ENCODE peak calls at places on chromosomes 3 and 15, in six cellular contexts. P is H1, Z is hepatocyte, W is neural progenitor cell, L is PC-3, N is endothelial cell of umbilical vein. G is an unnamed sample.

GRCh38 chr15:73972984-73973682 is 19.0 kb downstream of the STOML1 start:
- DNase-seq in P (peak), N (peak), Z (peak), W (peak), L (peak), G (peak)

GRCh38 chr3:58163234-58163633 is 47.5 kb downstream of the DNASE1L3 start:
- DNase-seq in W (no peak), L (no peak), N (peak), Z (no peak), P (no peak), G (peak)

GRCh38 chr3:71940523-71940922 is 155.6 kb upstream of the PROK2 start:
- DNase-seq in L (no peak), W (no peak), N (no peak), Z (no peak), P (no peak), G (no peak)

GRCh38 chr15:80367661-80368060 is 36.5 kb upstream of the ARNT2 start:
- DNase-seq in P (no peak), N (no peak), W (no peak), L (no peak), Z (no peak), G (no peak)

GRCh38 chr3:46986782-46987484 is 7.5 kb downstream of the NBEAL2 start:
- DNase-seq in P (no peak), W (peak), N (no peak), Z (peak), L (no peak), G (no peak)

GRCh38 chr3:15325228-15325627 is 7.2 kb downstream of the SH3BP5 start:
- DNase-seq in N (peak), P (peak), L (peak), Z (peak), W (peak), G (no peak)

GRCh38 chr3:155316450-155316849 is 23.0 kb upstream of the STRIT1 start:
- DNase-seq in Z (no peak), N (no peak), P (no peak), W (no peak), L (no peak), G (no peak)

GRCh38 chr3:10366681-10367101 is 45.8 kb upstream of the SEC13 start:
- DNase-seq in P (no peak), N (peak), L (peak), W (peak), Z (peak), G (peak)

GRCh38 chr3:12300137-12300536 is 11.3 kb downstream of the PPARG start:
- DNase-seq in W (no peak), P (no peak), L (peak), N (no peak), Z (no peak), G (no peak)

GRCh38 chr3:32175607-32176197 is 62.8 kb upstream of the CMTM8 start:
- DNase-seq in L (peak), Z (peak), N (peak), P (no peak), W (peak), G (peak)

GRCh38 chr3:149529099-149529498 is 54.6 kb downstream of the TM4SF4 start:
- DNase-seq in W (no peak), N (no peak), P (no peak), Z (no peak), L (no peak), G (no peak)

GRCh38 chr3:98691897-98692296 is 71.2 kb upstream of the ST3GAL6 start:
- DNase-seq in L (peak), W (no peak), N (peak), Z (no peak), P (no peak), G (no peak)

GRCh38 chr3:98697225-98697624 is 65.9 kb upstream of the ST3GAL6 start:
- DNase-seq in W (no peak), Z (no peak), N (no peak), P (no peak), L (peak), G (peak)

GRCh38 chr3:98699132-98699531 is 64.0 kb upstream of the ST3GAL6 start:
- DNase-seq in Z (no peak), L (peak), W (no peak), N (no peak), P (no peak), G (no peak)

GRCh38 chr3:98692787-98693473 is 70.2 kb upstream of the ST3GAL6 start:
- DNase-seq in P (no peak), Z (no peak), L (no peak), W (no peak), N (peak), G (no peak)

DNA sequence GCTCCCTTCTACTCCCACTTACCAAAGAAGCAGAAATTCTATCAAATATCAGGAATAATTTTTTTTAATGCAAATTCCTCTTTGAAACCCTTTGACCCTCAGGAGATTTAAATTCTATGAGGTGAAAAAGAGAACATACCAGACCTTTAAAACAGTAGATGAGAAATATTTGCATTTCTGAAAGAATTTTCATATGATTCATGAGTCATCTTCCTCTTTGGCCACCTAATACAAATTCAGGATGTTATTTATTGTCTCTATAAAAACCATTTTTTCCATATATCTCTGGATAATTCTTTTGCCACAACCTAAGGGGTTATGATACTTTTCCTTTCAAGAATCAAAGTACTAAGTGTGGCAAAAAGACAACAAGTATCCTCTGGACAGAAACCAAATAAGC is 67.3 kb upstream of the ST3GAL6 start:
- DNase-seq in N (peak), W (no peak), L (peak), Z (no peak), P (no peak), G (no peak)
- H2AFZ ChIP-seq in N (no peak), W (no peak), L (no peak), Z (no peak), P (no peak), G (no peak)

GRCh38 chr15:62390793-62391543 is 225.9 kb upstream of the C2CD4B start:
- DNase-seq in P (no peak), N (peak), L (peak), Z (peak), W (peak), G (peak)
- TF ChIP-seq EZH2 in P (peak), N (no peak), L (no peak), Z (no peak), W (peak), G (no peak)

GRCh38 chr15:67883228-67883773 is 43.5 kb upstream of the RNU6-1 start:
- DNase-seq in P (no peak), L (no peak), N (no peak), W (peak), Z (no peak), G (no peak)
- H2AFZ ChIP-seq in P (peak), L (no peak), N (peak), W (peak), Z (peak), G (no peak)

GRCh38 chr3:69339766-69340165 is 46.1 kb downstream of the FRMD4B start:
- DNase-seq in N (no peak), Z (no peak), P (no peak), L (no peak), W (no peak), G (no peak)

GRCh38 chr3:69338891-69339290 is 47.0 kb downstream of the FRMD4B start:
- DNase-seq in L (no peak), Z (no peak), W (no peak), P (no peak), N (peak), G (no peak)

GRCh38 chr3:69342074-69342473 is 43.8 kb downstream of the FRMD4B start:
- DNase-seq in Z (no peak), P (no peak), W (no peak), N (no peak), L (no peak), G (no peak)

DNA sequence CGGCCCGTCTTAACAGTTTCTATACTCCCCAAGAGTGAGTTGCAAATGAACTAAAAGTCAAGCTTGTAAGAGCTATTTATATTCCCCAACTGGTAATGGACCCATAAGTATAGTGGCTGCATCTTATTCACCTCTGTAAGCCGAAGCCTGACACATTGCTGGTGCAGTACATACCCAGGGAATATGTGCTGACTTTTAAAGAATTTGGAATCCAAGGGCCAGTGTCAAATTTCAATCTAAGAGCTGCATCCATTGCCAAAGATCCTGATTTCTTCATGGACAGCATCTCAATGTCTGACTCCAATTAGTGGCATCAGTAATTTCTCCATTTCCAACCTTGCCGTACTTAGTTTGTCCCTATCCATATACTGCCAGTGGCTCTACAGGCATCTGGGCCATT is 42.0 kb downstream of the FRMD4B start:
- DNase-seq in W (no peak), N (no peak), P (no peak), L (no peak), Z (no peak), G (peak)
- TF ChIP-seq EZH2 in W (no peak), N (no peak), P (no peak), L (no peak), Z (no peak), G (no peak)

GRCh38 chr3:41327718-41328117 is 128.4 kb downstream of the CTNNB1 start:
- DNase-seq in L (peak), W (no peak), P (no peak), Z (peak), N (no peak), G (peak)

GRCh38 chr3:41329881-41330280 is 130.6 kb downstream of the CTNNB1 start:
- DNase-seq in N (no peak), L (no peak), W (no peak), P (no peak), Z (no peak), G (no peak)

GRCh38 chr3:41330465-41330864 is 131.2 kb downstream of the CTNNB1 start:
- DNase-seq in W (no peak), Z (no peak), P (no peak), N (no peak), L (peak), G (peak)

GRCh38 chr3:41328916-41329315 is 129.6 kb downstream of the CTNNB1 start:
- DNase-seq in N (no peak), W (no peak), Z (no peak), P (no peak), L (peak), G (peak)

GRCh38 chr3:41331023-41331422 is 131.7 kb downstream of the CTNNB1 start:
- DNase-seq in P (no peak), Z (no peak), L (no peak), W (no peak), N (no peak), G (peak)
- H2AFZ ChIP-seq in P (no peak), Z (no peak), L (no peak), W (no peak), N (no peak), G (no peak)